ENCODE peak calls at places on chromosomes 7 and 10, in four cellular contexts. J is ovary, K is transverse colon, P is brain microvascular endothelial cell. M is an unnamed sample.

GRCh38 chr7:36037121-36037662 is 115.9 kb upstream of the EEPD1 start:
- DNase-seq in J (no peak), P (peak), K (peak), M (peak)

GRCh38 chr7:129831424-129832058 is 121.2 kb downstream of the UBE2H start:
- DNase-seq in P (peak), K (no peak), J (peak), M (no peak)

GRCh38 chr10:69739561-69739960 is 62.1 kb upstream of the COL13A1 start:
- DNase-seq in K (no peak), J (no peak), P (no peak), M (no peak)

GRCh38 chr7:96236198-96237039 is 85.5 kb downstream of the SLC25A13 start:
- DNase-seq in J (peak), P (peak), K (no peak), M (no peak)

GRCh38 chr7:67423058-67423457 is 426.4 kb downstream of the TYW1 start:
- DNase-seq in J (no peak), K (no peak), P (no peak), M (no peak)

GRCh38 chr7:46173526-46174191 is 252.6 kb upstream of the IGFBP3 start:
- DNase-seq in J (peak), P (no peak), K (no peak), M (no peak)

GRCh38 chr10:45374451-45375052 is 536 bp downstream of the ALOX5 start:
- DNase-seq in K (no peak), P (no peak), J (no peak), M (no peak)

GRCh38 chr7:51315393-51316261 is 982 bp downstream of the COBL start:
- DNase-seq in J (peak), P (no peak), K (peak), M (peak)

GRCh38 chr10:101601541-101601940 is 13.4 kb downstream of the DPCD start:
- DNase-seq in J (no peak), P (no peak), K (no peak), M (no peak)

GRCh38 chr10:32160866-32161265 is 104.6 kb upstream of the KIF5B start:
- DNase-seq in J (no peak), K (no peak), P (no peak), M (no peak)

GRCh38 chr7:132225216-132226030 is 350.8 kb downstream of the PLXNA4 start:
- DNase-seq in P (no peak), J (no peak), K (peak), M (no peak)

GRCh38 chr7:105024734-105025133 is 10.7 kb downstream of the KMT2E start:
- DNase-seq in J (no peak), P (no peak), K (no peak), M (no peak)

GRCh38 chr10:100509241-100509640 is 10.4 kb downstream of the SEC31B start:
- DNase-seq in J (no peak), P (no peak), K (no peak), M (no peak)

GRCh38 chr10:120513307-120513706 is 56.3 kb downstream of the PLPP4 start:
- DNase-seq in J (no peak), K (no peak), P (no peak), M (no peak)

GRCh38 chr7:150410131-150410530 is 31.0 kb downstream of the ZNF775 start:
- DNase-seq in J (no peak), P (no peak), K (no peak), M (no peak)

GRCh38 chr7:153887756-153888591 is 164.2 kb upstream of the DPP6 start:
- DNase-seq in K (no peak), J (no peak), P (no peak), M (no peak)

GRCh38 chr10:108037061-108037460 is 872.6 kb upstream of the SORCS1 start:
- DNase-seq in P (no peak), J (no peak), K (no peak), M (no peak)

GRCh38 chr7:133009853-133010252 is 72.0 kb downstream of the CHCHD3 start:
- DNase-seq in P (peak), K (no peak), J (no peak), M (no peak)

GRCh38 chr10:76306859-76307258 is 875.4 kb downstream of the LRMDA start:
- DNase-seq in K (no peak), J (no peak), P (peak), M (no peak)

GRCh38 chr7:106216517-106217088 is 68.2 kb downstream of the NAMPT start:
- DNase-seq in J (peak), K (peak), P (peak), M (no peak)

GRCh38 chr10:79229830-79230562 is 117.3 kb upstream of the PPIF start:
- DNase-seq in K (no peak), P (no peak), J (no peak), M (no peak)

GRCh38 chr7:124208642-124209041 is 175.8 kb upstream of the TMEM229A start:
- DNase-seq in K (no peak), P (no peak), J (no peak), M (no peak)

GRCh38 chr7:118250860-118251494 is 26.5 kb downstream of the ANKRD7 start:
- DNase-seq in P (no peak), J (no peak), K (no peak), M (no peak)

GRCh38 chr10:85445702-85446101 is 920.9 kb downstream of the GRID1 start:
- DNase-seq in K (no peak), J (no peak), P (no peak), M (no peak)

GRCh38 chr10:17655567-17656146 is 11.7 kb downstream of the STAM start:
- DNase-seq in J (no peak), P (peak), K (no peak), M (no peak)

GRCh38 chr10:16799621-16800020 is 17.6 kb downstream of the RSU1 start:
- DNase-seq in J (no peak), K (no peak), P (no peak), M (no peak)

GRCh38 chr7:27179503-27180430 is 5.3 kb downstream of the HOXA11 start:
- DNase-seq in J (no peak), P (no peak), K (peak), M (no peak)

GRCh38 chr7:100983451-100984187 is 14.3 kb downstream of the MUC12 start:
- DNase-seq in K (peak), P (peak), J (no peak), M (no peak)

GRCh38 chr7:39091774-39092173 is 114.1 kb downstream of the POU6F2 start:
- DNase-seq in K (no peak), J (no peak), P (no peak), M (no peak)

GRCh38 chr10:22320591-22321155 is at the start of gene BMI1:
- DNase-seq in J (peak), P (peak), K (peak), M (peak)

GRCh38 chr10:103111031-103111917 is 81.8 kb downstream of the NT5C2 start:
- DNase-seq in J (no peak), K (no peak), P (no peak), M (no peak)

GRCh38 chr10:78758176-78758575 is 310.6 kb upstream of the ZMIZ1 start:
- DNase-seq in K (no peak), P (no peak), J (no peak), M (no peak)

GRCh38 chr10:106424981-106425380 is 739.5 kb downstream of the SORCS1 start:
- DNase-seq in J (no peak), P (no peak), K (no peak), M (no peak)

GRCh38 chr10:116526219-116526618 is 19.5 kb upstream of the PNLIP start:
- DNase-seq in P (no peak), J (no peak), K (no peak), M (no peak)

GRCh38 chr10:86106616-86107015 is 260.0 kb downstream of the GRID1 start:
- DNase-seq in J (no peak), P (no peak), K (no peak), M (no peak)

GRCh38 chr7:29381206-29382094 is 182.2 kb upstream of the PRR15 start:
- DNase-seq in J (no peak), K (no peak), P (no peak), M (no peak)

GRCh38 chr7:158584392-158584791 is 3.2 kb downstream of the PTPRN2 start:
- DNase-seq in K (no peak), J (no peak), P (no peak), M (no peak)

GRCh38 chr10:60913091-60913490 is 30.9 kb downstream of the RHOBTB1 start:
- DNase-seq in K (no peak), J (no peak), P (no peak), M (no peak)

GRCh38 chr7:86949779-86950260 is 109.6 kb downstream of the ELAPOR2 start:
- DNase-seq in J (no peak), K (no peak), P (no peak), M (no peak)
- H3K27ac ChIP-seq in J (no peak), K (no peak), P (no peak), M (peak)

GRCh38 chr10:3222068-3222467 is 49.5 kb upstream of the PITRM1 start:
- DNase-seq in P (peak), K (no peak), J (no peak), M (no peak)
- TF ChIP-seq CTCF in P (peak), K (no peak), J (no peak), M (no peak)

GRCh38 chr7:12684733-12685132 is 2.7 kb upstream of the ARL4A start:
- DNase-seq in J (no peak), P (no peak), K (no peak), M (no peak)

GRCh38 chr7:12685550-12685949 is 1.9 kb upstream of the ARL4A start:
- DNase-seq in P (peak), J (peak), K (no peak), M (peak)

GRCh38 chr7:12686894-12687212 is 580 bp upstream of the ARL4A start:
- DNase-seq in J (no peak), P (no peak), K (no peak), M (no peak)

GRCh38 chr7:12686234-12686893 is 1.1 kb upstream of the ARL4A start:
- DNase-seq in J (peak), K (peak), P (peak), M (peak)

GRCh38 chr7:12687213-12688171 is at the start of gene ARL4A:
- DNase-seq in J (peak), K (peak), P (peak), M (peak)
- H3K4me3 ChIP-seq in J (peak), K (peak), P (peak), M (peak)

DNA sequence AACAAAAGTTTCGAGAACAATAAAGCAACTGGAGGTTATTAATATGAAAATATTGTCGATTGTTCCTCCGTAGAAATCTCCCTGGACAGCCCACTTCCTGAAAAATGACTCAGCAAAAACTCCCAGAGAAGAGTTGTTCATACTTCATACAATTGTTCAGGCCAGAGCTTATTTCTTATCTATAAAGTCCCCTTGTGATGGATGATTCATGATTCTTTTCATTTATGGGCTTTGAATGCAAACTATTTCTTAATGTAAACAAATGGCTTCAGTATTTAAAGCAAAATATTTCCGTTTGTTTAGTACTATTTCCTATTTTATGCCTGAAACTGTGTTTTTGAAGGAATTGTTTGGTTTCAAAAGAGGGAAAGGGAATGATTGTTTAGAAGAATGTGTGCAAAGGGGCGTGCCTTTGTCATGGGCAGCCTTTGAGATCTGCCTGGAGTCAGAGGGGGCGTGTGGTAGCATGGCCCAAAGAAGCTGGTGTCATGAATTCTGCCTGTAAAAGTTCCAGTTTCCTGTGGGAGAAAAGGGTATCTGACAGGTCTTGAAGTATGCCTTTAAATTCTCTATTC is 26.2 kb upstream of the EXOC6 start:
- DNase-seq in K (no peak), P (peak), J (no peak), M (no peak)
- H3K27ac ChIP-seq in K (no peak), P (peak), J (no peak), M (no peak)

GRCh38 chr7:76062254-76062653 is 14.3 kb downstream of the MDH2 start:
- DNase-seq in J (no peak), P (no peak), K (no peak), M (no peak)
- TF ChIP-seq CTCF in J (no peak), P (no peak), K (no peak), M (no peak)

GRCh38 chr10:6583447-6583846 is 3.4 kb upstream of the PRKCQ start:
- DNase-seq in J (no peak), K (no peak), P (no peak), M (no peak)
- H3K4me3 ChIP-seq in J (no peak), K (no peak), P (no peak), M (no peak)

GRCh38 chr7:2037805-2038635 is 194.7 kb downstream of the MAD1L1 start:
- DNase-seq in K (no peak), P (no peak), J (peak), M (no peak)
- H3K27ac ChIP-seq in K (peak), P (no peak), J (no peak), M (no peak)

DNA sequence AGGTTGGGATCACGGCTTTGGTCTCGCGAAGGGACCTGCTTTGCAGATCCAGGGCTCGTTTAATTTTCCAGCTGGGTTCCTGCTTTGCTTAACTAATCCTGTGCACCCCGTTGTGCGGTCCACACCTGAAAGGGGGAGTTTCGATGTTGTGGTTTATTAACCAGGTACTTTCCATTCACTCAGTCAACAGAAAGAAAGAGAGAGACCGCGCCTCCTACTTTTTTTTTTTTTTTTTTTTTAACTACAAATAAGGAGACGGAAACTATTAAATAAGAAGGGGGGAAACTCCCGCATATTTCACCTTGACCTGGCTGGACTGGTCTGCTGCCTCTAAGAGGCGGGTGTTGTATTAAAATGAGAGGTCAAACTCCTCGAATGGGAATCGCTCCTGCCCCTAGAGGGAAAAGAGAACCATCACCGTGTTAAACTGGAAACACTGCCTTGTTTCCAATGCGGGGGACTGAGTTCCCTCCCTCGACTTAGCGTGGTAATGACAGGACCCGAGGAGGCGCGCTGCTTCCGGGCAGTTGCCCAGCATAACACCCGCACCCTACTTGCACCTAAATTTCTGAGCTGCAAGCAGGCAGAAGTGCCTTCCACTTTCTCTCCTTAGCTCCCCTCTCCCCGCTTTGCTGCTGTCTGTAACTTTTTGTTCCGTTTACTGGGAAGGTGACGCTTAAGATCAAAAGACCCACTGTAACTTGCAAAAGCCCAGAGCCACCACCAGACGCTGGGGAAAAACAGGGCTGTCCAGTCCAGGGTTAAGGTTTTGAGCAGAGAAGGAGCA is 1.1 kb upstream of the ITGB8 start:
- DNase-seq in K (peak), P (peak), J (peak), M (peak)
- TF ChIP-seq CTCF in K (peak), P (peak), J (peak), M (peak)

DNA sequence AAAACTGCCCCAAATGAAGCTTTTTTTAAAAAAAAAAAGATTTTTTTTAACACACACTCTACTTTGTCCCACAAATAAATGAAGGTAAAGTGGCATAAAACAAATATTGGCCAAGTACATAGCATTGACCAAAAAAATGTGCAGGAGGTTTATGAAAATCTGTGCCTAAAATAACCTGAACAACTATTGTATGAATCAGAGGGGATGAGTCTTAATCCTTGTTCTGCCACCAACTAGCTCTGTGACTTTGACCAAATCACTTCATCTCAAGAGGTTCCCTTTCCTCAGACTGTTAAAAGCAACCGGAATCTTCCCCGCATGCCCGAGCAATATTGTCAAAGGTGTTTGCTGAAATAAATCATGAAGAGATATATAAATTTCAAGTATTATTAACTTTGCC is 150.4 kb upstream of the NEBL start:
- DNase-seq in P (no peak), K (no peak), J (no peak), M (no peak)
- H3K4me3 ChIP-seq in P (no peak), K (no peak), J (no peak), M (no peak)

GRCh38 chr10:114232777-114233176 is 6.3 kb upstream of the VWA2 start:
- DNase-seq in J (no peak), K (no peak), P (no peak), M (no peak)
- H3K27ac ChIP-seq in J (no peak), K (no peak), P (no peak), M (no peak)

M was measured in dorsolateral prefrontal cortex.